ENCODE peak calls at places on chromosomes 3 and 15, in seven cellular contexts. C is stimulated activated CD4-positive, alpha-beta T cell treated with anti-CD3 and anti-CD28 coated beads, TNF-alpha, amount 100 ng/mL, for 4 hours; J is left ventricle myocardium superior; T is glutamatergic neuron; H is GM12865; E is Right ventricle myocardium superior; D is activated CD8-positive, alpha-beta memory T cell treated with anti-CD3 and anti-CD28 coated beads, Interleukin-2, amount 50 U/mL, for 4 hours. I is an unnamed sample.

GRCh38 chr3:9497821-9498565 is 55.6 kb downstream of the LHFPL4 start:
- DNase-seq in C (no peak), J (no peak), D (no peak), T (no peak), H (no peak), E (no peak), I (no peak)

GRCh38 chr3:185253645-185254410 is at the start of gene EHHADH:
- DNase-seq in D (peak; percentile 56), H (peak; percentile 74), C (peak; percentile 11), T (peak; percentile 62), J (peak; percentile 90), E (peak; percentile 90), I (no peak)

GRCh38 chr15:68601206-68602197 is 22.7 kb downstream of the CORO2B start:
- DNase-seq in D (no peak), T (no peak), H (no peak), C (no peak), E (peak; percentile 50), J (no peak), I (no peak)

GRCh38 chr15:50458301-50458700 is 34.1 kb downstream of the USP8 start:
- DNase-seq in D (no peak), T (no peak), E (no peak), C (no peak), H (no peak), J (no peak), I (no peak)

GRCh38 chr15:90681480-90681879 is 35.7 kb upstream of the BLM start:
- DNase-seq in D (no peak), H (no peak), T (no peak), C (no peak), J (no peak), E (no peak), I (no peak)

GRCh38 chr3:156677536-156677935 is 3.1 kb downstream of the TIPARP start:
- DNase-seq in C (no peak), T (no peak), D (no peak), H (no peak), E (no peak), J (no peak), I (no peak)

GRCh38 chr15:64773606-64774555 is 1.5 kb downstream of the RBPMS2 start:
- DNase-seq in E (no peak), H (no peak), D (no peak), J (peak; percentile 44), T (no peak), C (no peak), I (peak; percentile 28)

GRCh38 chr3:87350367-87351199 is 74.2 kb upstream of the POU1F1 start:
- DNase-seq in E (no peak), C (no peak), H (peak; percentile 51), T (no peak), D (no peak), J (no peak), I (peak; percentile 7)

GRCh38 chr3:141996437-141996836 is 120.0 kb downstream of the ATP1B3 start:
- DNase-seq in H (no peak), E (no peak), J (no peak), T (no peak), C (no peak), D (no peak), I (no peak)

GRCh38 chr15:90044191-90044590 is 43.1 kb downstream of the ZNF710 start:
- DNase-seq in E (peak; percentile 26), C (no peak), H (no peak), T (no peak), J (no peak), D (no peak), I (no peak)

GRCh38 chr15:99306694-99307338 is 55.5 kb downstream of the LRRC28 start:
- DNase-seq in H (no peak), J (peak; percentile 45), E (peak; percentile 44), D (no peak), C (no peak), T (peak; percentile 19), I (no peak)

GRCh38 chr3:138043266-138044029 is 33.5 kb downstream of the CLDN18 start:
- DNase-seq in C (no peak), T (no peak), J (no peak), H (no peak), E (no peak), D (no peak), I (no peak)

GRCh38 chr15:43270676-43271306 is 4.1 kb upstream of the TGM5 start:
- DNase-seq in D (no peak), T (no peak), H (peak; percentile 28), J (no peak), C (no peak), E (peak; percentile 44), I (no peak)

GRCh38 chr3:4138150-4138783 is 164.9 kb upstream of the SETMAR start:
- DNase-seq in C (no peak), H (no peak), T (no peak), E (no peak), J (no peak), D (no peak), I (no peak)

GRCh38 chr3:64291345-64291744 is 66.1 kb upstream of the PRICKLE2 start:
- DNase-seq in T (no peak), J (no peak), E (peak; percentile 45), D (no peak), H (no peak), C (no peak), I (no peak)

GRCh38 chr15:89982315-89983055 is 18.6 kb upstream of the ZNF710 start:
- DNase-seq in E (no peak), J (no peak), D (no peak), T (no peak), C (no peak), H (no peak), I (no peak)

GRCh38 chr15:38389924-38390542 is 63.9 kb upstream of the FAM98B start:
- DNase-seq in E (peak; percentile 62), T (peak; percentile 74), H (peak; percentile 79), D (peak; percentile 64), J (peak; percentile 63), C (peak; percentile 35), I (peak; percentile 76)

GRCh38 chr3:55014081-55014480 is 86.2 kb upstream of the LRTM1 start:
- DNase-seq in T (no peak), J (no peak), D (no peak), C (no peak), H (no peak), E (no peak), I (no peak)

GRCh38 chr3:123102826-123103225 is 36.0 kb downstream of the PDIA5 start:
- DNase-seq in E (no peak), J (no peak), D (no peak), H (no peak), T (no peak), C (no peak), I (no peak)

GRCh38 chr3:13060341-13060910 is 12.8 kb downstream of the IQSEC1 start:
- DNase-seq in E (no peak), J (no peak), T (no peak), C (no peak), H (no peak), D (no peak), I (no peak)

GRCh38 chr15:66704019-66704782 is 2.2 kb downstream of the SMAD6 start:
- DNase-seq in C (no peak), D (no peak), T (no peak), E (no peak), J (peak; percentile 50), H (no peak), I (no peak)

GRCh38 chr3:37902674-37903073 is 41.0 kb downstream of the CTDSPL start:
- DNase-seq in E (no peak), C (no peak), D (no peak), H (peak; percentile 53), T (no peak), J (no peak), I (no peak)

GRCh38 chr3:151468284-151468917 is 7.5 kb upstream of the IGSF10 start:
- DNase-seq in E (no peak), C (no peak), D (peak; percentile 24), H (peak; percentile 69), T (no peak), J (no peak), I (peak; percentile 47)

GRCh38 chr3:76866729-76867461 is 173.0 kb upstream of the ROBO2 start:
- DNase-seq in E (no peak), T (no peak), C (no peak), D (no peak), J (no peak), H (peak; percentile 2), I (no peak)

GRCh38 chr3:35965908-35966307 is 326.6 kb downstream of the ARPP21 start:
- DNase-seq in J (no peak), H (peak; percentile 17), E (no peak), T (no peak), C (no peak), D (no peak), I (no peak)